ENCODE peak calls at places on chromosome 16, in four cellular contexts. A, Y, P and G are unnamed samples.

GRCh38 chr16:54411555-54411954 is 125.0 kb upstream of the IRX3 start:
- DNase-seq in P (no peak), A (no peak), Y (no peak), G (no peak)

GRCh38 chr16:24639769-24640168 is 89.7 kb upstream of the TNRC6A start:
- DNase-seq in P (no peak), Y (no peak), A (no peak), G (no peak)

GRCh38 chr16:69186642-69187386 is at the start of gene SNTB2:
- DNase-seq in P (peak), Y (peak), A (peak), G (peak)

GRCh38 chr16:85564277-85565051 is 48.7 kb upstream of the GSE1 start:
- DNase-seq in A (no peak), Y (no peak), P (no peak), G (no peak)

GRCh38 chr16:71807905-71808592 is 585 bp downstream of the AP1G1 start:
- DNase-seq in A (no peak), P (peak), Y (peak), G (no peak)

GRCh38 chr16:74726736-74727135 is 26.1 kb upstream of the MLKL start:
- DNase-seq in A (peak), Y (no peak), P (no peak), G (no peak)

GRCh38 chr16:19446886-19447285 is 29.2 kb downstream of the TMC5 start:
- DNase-seq in P (no peak), Y (no peak), A (no peak), G (no peak)

GRCh38 chr16:85658504-85659326 is 30.0 kb downstream of the GINS2 start:
- DNase-seq in Y (no peak), A (no peak), P (no peak), G (no peak)

GRCh38 chr16:74449470-74449869 is 28.2 kb upstream of the CLEC18B start:
- DNase-seq in A (no peak), Y (peak), P (no peak), G (peak)

GRCh38 chr16:87784812-87785211 is 19.0 kb upstream of the KLHDC4 start:
- DNase-seq in Y (no peak), P (peak), A (no peak), G (peak)

GRCh38 chr16:4381072-4381934 is 9.7 kb downstream of the VASN start:
- DNase-seq in P (no peak), A (no peak), Y (no peak), G (no peak)

GRCh38 chr16:85086347-85087291 is 25.7 kb downstream of the CIBAR2 start:
- DNase-seq in A (no peak), Y (peak), P (peak), G (peak)

GRCh38 chr16:21568502-21569189 is 30.7 kb upstream of the METTL9 start:
- DNase-seq in P (no peak), A (no peak), Y (peak), G (no peak)

GRCh38 chr16:54422159-54422558 is 135.6 kb upstream of the IRX3 start:
- DNase-seq in P (no peak), A (no peak), Y (no peak), G (no peak)

GRCh38 chr16:89116341-89117238 is 22.9 kb downstream of the ACSF3 start:
- DNase-seq in A (no peak), P (no peak), Y (no peak), G (no peak)

GRCh38 chr16:55257971-55258613 is 65.9 kb upstream of the IRX6 start:
- DNase-seq in Y (peak), A (no peak), P (peak), G (no peak)

GRCh38 chr16:84827131-84827574 is 7.4 kb downstream of the CRISPLD2 start:
- DNase-seq in P (no peak), Y (no peak), A (no peak), G (no peak)

GRCh38 chr16:30768583-30769181 is 6.6 kb downstream of the RNF40 start:
- DNase-seq in A (no peak), P (no peak), Y (no peak), G (no peak)

GRCh38 chr16:70706948-70707465 is 21.2 kb upstream of the MTSS2 start:
- DNase-seq in P (peak), A (no peak), Y (peak), G (peak)

GRCh38 chr16:77169650-77170236 is 21.2 kb upstream of the MON1B start:
- DNase-seq in Y (peak), P (no peak), A (peak), G (no peak)

GRCh38 chr16:86680661-86681439 is 102.5 kb downstream of the FOXL1 start:
- DNase-seq in P (peak), Y (no peak), A (no peak), G (no peak)
- TF ChIP-seq CTCF in P (no peak), Y (no peak), A (no peak), G (no peak)

DNA sequence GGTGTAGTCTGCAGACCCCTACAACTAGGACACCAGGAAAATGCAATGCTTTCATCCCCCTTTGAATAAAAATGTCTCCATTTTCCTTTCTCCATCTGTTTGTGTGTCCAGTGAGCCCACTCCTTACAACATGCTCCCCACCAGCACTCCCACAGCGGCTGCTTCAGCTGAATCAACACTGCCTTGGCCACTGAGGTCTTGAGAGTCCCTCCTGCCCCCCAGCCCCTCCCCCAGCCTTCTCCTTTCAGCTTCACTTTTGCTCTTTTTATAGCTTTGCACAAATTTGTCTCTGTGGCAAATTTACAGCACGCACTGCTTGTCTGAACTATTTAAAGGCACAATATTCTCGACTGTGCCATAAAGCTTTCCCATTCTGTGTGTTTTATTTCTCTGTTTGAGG is 579.4 kb downstream of the TOX3 start:
- DNase-seq in P (no peak), A (no peak), Y (no peak), G (no peak)
- TF ChIP-seq CTCF in P (no peak), A (no peak), Y (no peak), G (no peak)

DNA sequence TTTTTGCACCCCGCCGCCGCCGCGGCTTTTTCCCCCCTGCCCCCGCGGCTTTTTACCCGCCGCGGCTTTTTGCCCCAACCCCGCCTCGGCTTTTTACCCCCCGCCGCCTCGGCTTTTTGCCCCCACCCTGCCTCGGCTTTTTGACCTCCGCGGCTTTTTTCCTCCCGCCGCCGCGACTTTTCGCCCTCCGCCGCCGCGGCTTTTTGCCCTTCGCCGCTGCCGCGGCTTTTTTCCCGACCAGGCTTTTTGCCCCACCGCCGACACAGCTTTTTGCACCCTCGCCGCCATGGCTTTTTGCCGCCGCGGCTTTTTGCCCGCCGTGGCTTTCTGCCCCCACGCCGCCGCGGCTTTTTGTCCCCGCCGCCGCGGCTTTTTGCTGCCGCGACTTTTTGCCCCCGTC is 137.0 kb upstream of the TP53TG3D start:
- DNase-seq in A (no peak), P (no peak), Y (no peak), G (no peak)
- TF ChIP-seq CTCF in A (no peak), P (no peak), Y (no peak), G (no peak)

GRCh38 chr16:2205967-2206313 is 686 bp downstream of the MLST8 start:
- DNase-seq in Y (no peak), P (no peak), A (no peak), G (no peak)
- TF ChIP-seq CTCF in Y (no peak), P (no peak), A (no peak), G (no peak)

GRCh38 chr16:79271583-79271982 is 329.0 kb downstream of the MAF start:
- DNase-seq in Y (no peak), A (no peak), P (no peak), G (no peak)

GRCh38 chr16:79270011-79270410 is 330.5 kb downstream of the MAF start:
- DNase-seq in Y (no peak), P (no peak), A (no peak), G (no peak)

GRCh38 chr16:79269211-79269863 is 331.2 kb downstream of the MAF start:
- DNase-seq in Y (no peak), P (no peak), A (peak), G (no peak)

GRCh38 chr16:79274197-79274596 is 326.3 kb downstream of the MAF start:
- DNase-seq in P (no peak), A (no peak), Y (no peak), G (no peak)

DNA sequence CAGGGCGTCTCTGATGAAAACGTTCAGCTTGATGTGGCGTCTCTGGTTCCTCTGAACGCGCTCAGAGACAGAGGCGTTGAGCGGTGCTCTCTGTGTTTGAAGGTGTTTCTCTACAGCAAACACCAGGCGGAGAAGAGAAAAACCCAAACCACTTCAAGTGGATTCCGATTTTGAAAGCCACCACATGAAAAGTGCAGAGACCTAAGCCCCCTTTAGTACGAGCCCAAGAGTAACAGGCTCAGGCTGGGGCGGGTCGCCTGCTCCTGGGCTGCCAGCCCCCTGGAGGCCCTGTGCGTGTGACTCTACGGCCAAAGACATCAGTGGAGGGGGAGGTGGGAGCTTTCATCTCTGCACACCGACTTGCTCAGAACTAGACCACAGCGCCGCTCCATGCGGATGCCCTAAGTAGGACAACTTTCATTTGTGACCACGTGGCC is 328.4 kb downstream of the MAF start:
- DNase-seq in A (no peak), P (no peak), Y (no peak), G (no peak)
- TF ChIP-seq CTCF in A (no peak), P (no peak), Y (no peak), G (no peak)

GRCh38 chr16:57692636-57693035 is 2.0 kb upstream of the DRC7 start:
- DNase-seq in P (no peak), Y (no peak), A (no peak), G (no peak)

GRCh38 chr16:57693539-57693938 is 1.1 kb upstream of the DRC7 start:
- DNase-seq in Y (no peak), P (no peak), A (no peak), G (no peak)

GRCh38 chr16:57695378-57696054 is 910 bp downstream of the DRC7 start:
- DNase-seq in A (no peak), P (no peak), Y (no peak), G (no peak)

GRCh38 chr16:57694556-57695377 is at the start of gene DRC7:
- DNase-seq in P (peak), Y (peak), A (no peak), G (peak)

DNA sequence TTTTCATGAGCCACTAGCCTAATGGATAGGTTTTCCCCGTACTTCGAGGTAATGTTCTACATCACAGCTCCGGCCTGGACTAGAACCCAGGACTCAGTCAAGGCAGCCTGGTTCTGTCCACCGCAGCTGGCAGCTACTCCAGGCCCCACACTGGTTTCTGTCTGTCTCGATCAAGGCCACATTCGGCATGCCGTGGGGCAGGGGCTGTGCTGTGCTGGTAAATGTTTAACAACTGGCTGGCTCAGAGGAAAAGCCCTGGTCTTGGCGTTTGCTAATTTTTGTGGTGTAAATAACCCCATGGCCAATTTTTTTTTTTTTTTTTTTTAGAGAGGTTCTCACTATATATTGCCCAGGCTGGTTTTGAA is 433 bp upstream of the DRC7 start:
- DNase-seq in A (no peak), Y (no peak), P (no peak), G (no peak)
- TF ChIP-seq CTCF in A (no peak), Y (no peak), P (no peak), G (no peak)

GRCh38 chr16:61829631-61830030 is 206.6 kb downstream of the CDH8 start:
- DNase-seq in A (no peak), Y (no peak), P (peak), G (no peak)
- TF ChIP-seq CTCF in A (no peak), Y (no peak), P (no peak), G (no peak)

GRCh38 chr16:83113317-83113716 is 486.5 kb downstream of the CDH13 start:
- DNase-seq in P (no peak), A (no peak), Y (no peak), G (peak)
- TF ChIP-seq CTCF in P (peak), A (peak), Y (peak), G (peak)

GRCh38 chr16:81214745-81215166 is 23.7 kb upstream of the BCO1 start:
- DNase-seq in A (no peak), Y (peak), P (no peak), G (no peak)
- TF ChIP-seq CTCF in A (peak), Y (peak), P (peak), G (peak)